ENCODE peak calls at places on chromosomes 13 and 19, in seven cellular contexts. T is mucosa of descending colon, U is colonic mucosa, L is hepatocyte, N is fibroblast of lung, K is BE2C, G is neuronal stem cell. V is an unnamed sample. For H3K9me3, the result is how much of the 10 kb centered on the place peaks cover.

GRCh38 chr13:23703241-23703640 is 133.0 kb downstream of the TNFRSF19 start:
- DNase-seq in K (no peak), G (no peak), N (no peak), U (no peak), T (no peak), L (no peak), V (no peak)

GRCh38 chr19:8158411-8159074 is 9.2 kb upstream of the FBN3 start:
- DNase-seq in N (peak), T (no peak), K (peak), G (peak), U (peak), L (peak), V (peak)

GRCh38 chr13:27569405-27569804 is 50.9 kb downstream of the LNX2 start:
- DNase-seq in T (no peak), U (no peak), N (no peak), G (no peak), K (no peak), L (no peak), V (no peak)

GRCh38 chr19:55352040-55352439 is 2.5 kb downstream of the COX6B2 start:
- DNase-seq in U (no peak), G (no peak), N (no peak), L (no peak), K (no peak), T (no peak), V (no peak)

GRCh38 chr19:16133818-16134217 is 9.7 kb upstream of the HSH2D start:
- DNase-seq in L (no peak), T (no peak), U (no peak), N (no peak), G (no peak), K (no peak), V (no peak)

GRCh38 chr13:87810920-87811344 is 139.8 kb downstream of the SLITRK5 start:
- DNase-seq in G (no peak), N (no peak), L (no peak), T (peak), U (peak), K (no peak), V (no peak)

GRCh38 chr13:64239372-64239771 is 2823.7 kb upstream of the PCDH20 start:
- DNase-seq in N (peak), U (no peak), K (no peak), T (no peak), G (no peak), L (no peak), V (no peak)

GRCh38 chr13:109859216-109859835 is 72.9 kb upstream of the IRS2 start:
- DNase-seq in U (no peak), K (no peak), G (no peak), T (no peak), N (no peak), L (no peak), V (no peak)

GRCh38 chr19:47231215-47232054 is 436 bp upstream of the BBC3 start:
- DNase-seq in T (peak), K (peak), U (peak), G (peak), N (peak), L (peak), V (peak)

GRCh38 chr19:13010038-13010991 is 15.0 kb downstream of the NFIX start:
- DNase-seq in T (peak), L (no peak), G (no peak), N (no peak), U (no peak), K (no peak), V (no peak)

GRCh38 chr19:42216653-42217521 is 590 bp downstream of the DEDD2 start:
- DNase-seq in U (peak), N (peak), T (peak), K (peak), G (peak), L (peak), V (peak)

GRCh38 chr19:56567274-56568120 is at the start of gene ZNF470:
- DNase-seq in L (peak), U (peak), N (peak), T (peak), G (peak), K (peak), V (peak)

GRCh38 chr19:56562766-56563165 is 4.5 kb upstream of the ZNF470 start:
- DNase-seq in L (no peak), T (no peak), G (no peak), U (no peak), K (no peak), N (no peak), V (no peak)

DNA sequence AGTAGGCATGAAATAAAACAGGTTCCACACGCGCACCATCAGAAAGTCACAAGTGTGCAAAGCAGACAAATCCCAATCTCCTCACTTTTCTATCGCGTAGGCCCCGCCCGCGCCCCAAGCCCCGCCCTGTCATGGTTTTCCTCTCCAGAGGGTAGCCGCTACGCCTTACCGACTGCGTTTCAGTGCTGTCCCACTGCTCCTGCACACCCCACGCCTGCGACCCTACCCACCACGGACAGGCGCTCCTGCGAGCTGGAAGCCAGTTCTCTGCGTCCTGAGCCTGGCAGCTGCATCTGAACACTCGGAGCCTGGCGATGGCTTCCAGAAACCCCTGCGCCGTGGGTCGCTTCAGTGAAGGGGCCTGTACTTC is 379 bp upstream of the ZNF470 start:
- DNase-seq in K (peak), G (no peak), N (peak), T (peak), U (peak), L (peak), V (no peak)
- H3K9me3 ChIP-seq in K (under half), G (under half), N (under half), T (half or more), U (under half), L (half or more), V (half or more)

GRCh38 chr19:49436381-49437017 is 4.8 kb downstream of the SLC17A7 start:
- DNase-seq in N (no peak), K (peak), U (peak), T (no peak), L (peak), G (no peak), V (no peak)
- H3K4me3 ChIP-seq in N (no peak), K (peak), U (no peak), T (no peak), L (no peak), G (no peak), V (no peak)

DNA sequence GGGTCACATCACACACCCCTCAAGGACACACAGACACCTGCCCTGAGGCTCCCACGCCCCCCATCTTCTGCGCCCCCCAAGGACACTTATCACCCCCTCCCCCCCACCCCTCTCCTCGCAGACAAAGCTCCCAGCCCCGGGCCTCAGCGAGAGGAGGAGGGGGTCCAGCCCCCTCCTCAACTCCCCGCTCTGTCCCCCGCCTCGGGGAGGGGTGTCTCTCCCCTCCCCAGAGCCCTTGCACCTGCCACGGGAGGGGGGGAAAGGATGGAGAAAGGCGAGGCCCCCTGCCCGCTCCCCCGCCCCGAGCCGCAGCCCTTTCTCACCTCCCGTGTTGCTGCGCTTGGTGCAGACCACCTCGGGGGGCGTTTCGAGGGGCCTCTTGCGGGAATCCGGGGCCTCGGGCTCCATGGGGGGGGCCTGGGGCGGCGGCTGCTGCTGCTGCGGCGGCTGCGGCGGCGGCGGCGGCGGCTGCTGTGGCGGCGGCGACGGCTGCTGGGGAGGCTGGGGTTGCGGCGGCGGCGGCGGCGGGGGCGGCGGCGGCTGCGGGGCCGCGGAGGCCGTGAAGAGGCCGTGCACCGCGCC is 630 bp downstream of the NOVA2 start:
- DNase-seq in T (no peak), U (no peak), N (no peak), K (no peak), G (no peak), L (peak), V (no peak)
- H3K9me3 ChIP-seq in T (under half), U (under half), N (under half), K (under half), G (under half), L (under half), V (under half)

GRCh38 chr13:108120332-108120731 is 95.0 kb downstream of the LIG4 start:
- DNase-seq in K (peak), T (no peak), U (no peak), L (no peak), G (no peak), N (no peak), V (no peak)
- H3K4me3 ChIP-seq in K (no peak), T (no peak), U (no peak), L (no peak), G (no peak), N (no peak), V (no peak)

DNA sequence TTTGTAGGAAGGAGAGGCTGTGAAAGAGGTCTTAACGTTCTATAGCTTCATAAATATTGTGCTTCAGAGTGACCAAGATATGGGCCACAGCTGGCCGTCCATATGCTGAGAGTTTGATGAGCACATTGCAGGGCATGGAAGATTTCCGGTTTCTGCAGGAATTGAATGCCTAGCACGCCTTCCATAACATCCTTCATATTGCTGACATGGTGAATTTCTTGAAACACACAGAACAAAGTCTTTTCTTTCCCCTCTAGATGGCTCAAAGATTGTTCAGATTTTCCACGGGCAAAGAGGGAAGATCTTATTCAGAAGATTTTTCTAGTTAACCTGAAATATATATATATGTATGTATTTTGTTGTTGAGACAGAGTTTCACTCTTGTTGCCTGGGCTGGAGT is 42.4 kb downstream of the ADGRE2 start:
- DNase-seq in G (no peak), U (no peak), N (no peak), T (no peak), L (no peak), K (no peak), V (no peak)
- H3K9me3 ChIP-seq in G (under half), U (under half), N (under half), T (under half), L (under half), K (under half), V (under half)

GRCh38 chr19:1417145-1417544 is 9.8 kb downstream of the DAZAP1 start:
- DNase-seq in T (no peak), K (no peak), U (no peak), G (no peak), N (peak), L (no peak), V (no peak)
- H3K4me3 ChIP-seq in T (no peak), K (no peak), U (no peak), G (no peak), N (no peak), L (no peak), V (no peak)